ENCODE peak calls at places on chromosomes 16 and 17, in ten cellular contexts. H, R, J, O, W, N, Q, Y, B and I are unnamed samples.
A peak's percentile ranks its signal among the peaks of the same experiment; 100 is the strongest.

GRCh38 chr17:55601874-55602364 is 90.7 kb upstream of the SMIM36 start:
- DNase-seq in R (no peak), O (no peak), H (no peak), B (no peak), Y (peak; percentile 31), W (no peak), N (peak; percentile 60), J (no peak), Q (no peak), I (peak; percentile 41)

GRCh38 chr17:35577826-35578194 is 561 bp downstream of the PEX12 start:
- DNase-seq in Y (peak; percentile 18), W (no peak), R (no peak), O (no peak), Q (no peak), J (no peak), H (no peak), N (no peak), B (no peak), I (no peak)

GRCh38 chr17:65545708-65546523 is 15.5 kb downstream of the AXIN2 start:
- DNase-seq in H (no peak), R (no peak), J (no peak), O (no peak), Y (no peak), Q (no peak), W (no peak), B (no peak), N (no peak), I (no peak)

GRCh38 chr16:24821129-24821528 is 24.6 kb upstream of the SLC5A11 start:
- DNase-seq in J (no peak), H (no peak), N (no peak), O (no peak), Q (no peak), W (no peak), B (no peak), R (no peak), Y (no peak), I (no peak)

GRCh38 chr17:28507567-28508195 is 1.5 kb downstream of the FOXN1 start:
- DNase-seq in W (no peak), Q (no peak), O (no peak), H (no peak), J (no peak), B (no peak), N (no peak), R (no peak), Y (no peak), I (no peak)

GRCh38 chr16:15581127-15581815 is 61.7 kb downstream of the MARF1 start:
- DNase-seq in Q (no peak), O (no peak), R (no peak), B (no peak), J (no peak), Y (peak; percentile 29), N (no peak), H (no peak), W (no peak), I (no peak)

GRCh38 chr17:50270430-50271172 is 3.7 kb upstream of the TMEM92 start:
- DNase-seq in R (peak; percentile 79), W (peak; percentile 71), H (no peak), N (no peak), O (peak; percentile 63), B (peak; percentile 74), Y (no peak), J (peak; percentile 62), Q (peak; percentile 7), I (no peak)

GRCh38 chr17:21017256-21017655 is 25.6 kb downstream of the USP22 start:
- DNase-seq in J (no peak), N (no peak), Q (peak; percentile 6), W (no peak), Y (no peak), H (no peak), B (no peak), R (no peak), O (no peak), I (no peak)

GRCh38 chr17:69609495-69610315 is 195.2 kb downstream of the MAP2K6 start:
- DNase-seq in N (peak; percentile 33), H (no peak), J (no peak), Y (peak; percentile 9), W (no peak), R (no peak), B (no peak), O (no peak), Q (no peak), I (no peak)

GRCh38 chr16:27677300-27677699 is 127.4 kb downstream of the KATNIP start:
- DNase-seq in Q (no peak), W (no peak), N (peak; percentile 26), J (no peak), O (no peak), B (no peak), R (no peak), Y (no peak), H (no peak), I (no peak)

GRCh38 chr17:8913879-8914278 is 46.4 kb upstream of the PIK3R6 start:
- DNase-seq in W (no peak), B (no peak), H (no peak), J (no peak), O (no peak), Y (no peak), N (no peak), R (no peak), Q (no peak), I (no peak)

GRCh38 chr16:8931864-8932263 is 31.8 kb downstream of the USP7 start:
- DNase-seq in B (peak; percentile 54), Q (peak; percentile 62), Y (peak; percentile 67), N (peak; percentile 47), R (no peak), J (no peak), H (no peak), O (peak; percentile 27), W (peak; percentile 59), I (peak; percentile 55)

GRCh38 chr16:66287916-66288315 is 78.6 kb upstream of the CDH5 start:
- DNase-seq in H (no peak), J (no peak), Y (no peak), O (no peak), W (no peak), B (no peak), R (peak; percentile 38), Q (no peak), N (no peak), I (peak; percentile 11)

GRCh38 chr16:716250-716607 is 1.3 kb downstream of the METRN start:
- DNase-seq in Q (peak; percentile 83), O (no peak), Y (no peak), B (no peak), R (no peak), W (no peak), H (no peak), J (peak; percentile 38), N (peak; percentile 77), I (peak; percentile 80)

GRCh38 chr16:8682551-8683259 is 8.3 kb downstream of the ABAT start:
- DNase-seq in N (no peak), Y (no peak), Q (no peak), H (no peak), B (no peak), R (no peak), W (no peak), O (no peak), J (no peak), I (no peak)

GRCh38 chr17:42378597-42379594 is 9.3 kb downstream of the STAT3 start:
- DNase-seq in O (no peak), J (no peak), Q (no peak), H (no peak), N (no peak), Y (no peak), W (no peak), R (no peak), B (no peak), I (no peak)

GRCh38 chr17:27415090-27415795 is 41.0 kb upstream of the KSR1 start:
- DNase-seq in W (no peak), N (no peak), Y (peak; percentile 24), B (no peak), J (no peak), O (no peak), H (no peak), Q (no peak), R (no peak), I (no peak)
- H3K4me3 ChIP-seq in W (no peak overlapping the region), N (no peak overlapping the region), Y (no peak overlapping the region), B (no peak overlapping the region), J (no peak overlapping the region), O (no peak overlapping the region), H (no peak overlapping the region), Q (no peak overlapping the region), R (no peak overlapping the region), I (no peak overlapping the region)

DNA sequence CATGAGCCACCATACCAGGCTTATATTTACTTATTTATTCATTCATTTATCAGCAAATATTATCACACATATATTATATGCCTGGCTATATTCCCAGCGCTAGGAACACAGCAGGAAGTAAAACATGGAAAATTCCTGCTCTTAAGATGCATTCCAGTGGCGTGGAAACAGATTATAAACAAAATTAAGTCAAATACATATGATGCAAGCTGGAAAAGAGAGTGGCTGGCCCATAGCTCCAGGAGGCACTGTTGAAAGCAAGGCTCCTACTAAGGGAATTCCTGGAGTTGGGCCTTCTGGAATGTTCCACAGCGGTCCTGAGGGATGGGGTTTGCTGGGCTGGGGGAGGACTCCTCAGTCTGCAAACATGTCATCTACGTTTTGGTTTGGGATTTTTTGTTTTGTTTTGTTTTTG is 18.4 kb downstream of the ADCY9 start:
- DNase-seq in B (no peak), R (peak; percentile 33), H (no peak), N (peak; percentile 89), Y (no peak), O (peak; percentile 26), W (no peak), J (no peak), Q (no peak), I (no peak)
- TF ChIP-seq CTCF in B (no peak), R (no peak), H (no peak), N (no peak), Y (no peak), O (no peak), W (no peak), J (no peak), Q (no peak), I (no peak)

DNA sequence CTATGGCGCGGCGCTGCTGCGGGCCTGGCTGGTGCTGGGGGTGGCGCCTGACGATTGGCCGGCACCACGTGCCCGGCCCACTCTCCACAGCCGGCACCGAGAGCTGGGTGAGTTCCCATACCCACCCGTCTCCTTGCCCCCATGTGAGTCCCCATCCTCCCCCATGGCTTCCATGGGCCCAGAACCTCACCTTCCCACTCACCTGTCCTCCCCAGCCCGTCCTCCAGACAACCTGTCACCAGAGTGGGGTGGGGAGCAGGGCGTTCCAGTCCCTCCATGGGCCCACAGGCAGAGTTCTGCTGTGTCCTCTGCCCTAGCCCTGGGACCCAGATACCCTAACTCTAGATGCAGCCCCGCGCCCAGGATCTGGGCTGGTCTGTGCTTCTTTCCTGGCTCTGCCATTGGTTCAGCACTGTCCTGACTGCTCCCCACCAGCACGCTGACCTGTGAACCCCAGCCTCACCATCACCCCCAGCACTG is 5.5 kb downstream of the ARMC5 start:
- DNase-seq in Q (no peak), H (no peak), N (no peak), O (no peak), W (no peak), J (no peak), B (no peak), R (no peak), Y (no peak), I (no peak)
- H3K4me3 ChIP-seq in Q (no peak overlapping the region), H (no peak overlapping the region), N (no peak overlapping the region), O (no peak overlapping the region), W (no peak overlapping the region), J (no peak overlapping the region), B (no peak overlapping the region), R (no peak overlapping the region), Y (no peak overlapping the region), I (no peak overlapping the region)

DNA sequence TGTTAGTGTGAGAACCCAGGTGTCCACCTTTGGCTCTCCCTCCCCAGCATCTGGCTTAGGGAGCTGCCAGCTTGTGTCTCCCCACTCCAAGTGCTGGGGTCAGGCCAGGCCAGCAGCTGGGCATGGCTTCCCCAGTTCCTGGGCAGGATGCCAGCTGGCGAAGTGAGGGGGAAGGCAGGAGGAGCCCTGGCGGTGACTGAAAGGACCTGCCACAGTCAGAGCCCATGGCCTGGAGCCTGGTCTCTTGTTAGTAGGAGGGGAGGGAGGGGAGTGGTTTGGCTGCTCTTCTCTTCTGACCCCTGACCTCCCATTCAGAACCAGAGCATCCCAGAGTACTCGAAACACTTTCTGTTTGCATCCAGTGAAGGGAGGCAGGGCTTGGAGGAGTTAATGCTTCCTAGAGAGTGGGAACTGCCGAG is 586 bp downstream of the CHD3 start:
- DNase-seq in B (peak; percentile 93), J (peak; percentile 96), Q (peak; percentile 100), R (peak; percentile 95), H (no peak), N (peak; percentile 92), W (peak; percentile 91), Y (no peak), O (peak; percentile 67), I (peak; percentile 99)
- TF ChIP-seq CTCF in B (peak; percentile 30), J (peak; percentile 83), Q (peak; percentile 47), R (no peak), H (no peak), N (no peak), W (peak; percentile 39), Y (no peak), O (peak; percentile 48), I (peak; percentile 77)